ENCODE peak calls at places on chromosomes 5 and 9, in five cellular contexts. I is thyroid gland, O is retinal pigment epithelial cell, N is fibroblast of pulmonary artery, D is tibial nerve. M is an unnamed sample.

GRCh38 chr9:68560131-68560844 is 19.6 kb upstream of the TMEM252 start:
- DNase-seq in I (peak; percentile 39), O (no peak), N (peak; percentile 29), D (peak; percentile 31), M (no peak)

GRCh38 chr9:82223442-82223841 is 234.9 kb downstream of the SPATA31D1 start:
- DNase-seq in I (no peak), O (no peak), N (peak; percentile 18), D (no peak), M (no peak)

GRCh38 chr9:108837530-108837929 is 18.3 kb downstream of the ACTL7B start:
- DNase-seq in I (no peak), O (no peak), N (no peak), D (no peak), M (no peak)

GRCh38 chr9:132006657-132007370 is 72.9 kb downstream of the MED27 start:
- DNase-seq in I (no peak), O (peak; percentile 39), N (peak; percentile 30), D (no peak), M (peak; percentile 58)

GRCh38 chr5:150409638-150410523 is 2.8 kb downstream of the CD74 start:
- DNase-seq in I (peak; percentile 85), O (peak; percentile 64), N (peak; percentile 87), D (peak; percentile 52), M (peak; percentile 78)

GRCh38 chr9:120308495-120308894 is 271.5 kb downstream of the CDK5RAP2 start:
- DNase-seq in I (no peak), O (no peak), N (no peak), D (no peak), M (no peak)

GRCh38 chr9:115746496-115746895 is 407.1 kb upstream of the PAPPA start:
- DNase-seq in I (no peak), O (no peak), N (no peak), D (no peak), M (no peak)

GRCh38 chr5:5523066-5523505 is 100.6 kb downstream of the ICE1 start:
- DNase-seq in I (no peak), O (no peak), N (peak; percentile 3), D (no peak), M (no peak)

GRCh38 chr5:30808996-30809395 is 384.5 kb upstream of the CDH6 start:
- DNase-seq in I (no peak), O (no peak), N (peak; percentile 21), D (no peak), M (no peak)

GRCh38 chr5:87127426-87127825 is 140.3 kb upstream of the RASA1 start:
- DNase-seq in I (no peak), O (no peak), N (peak; percentile 34), D (no peak), M (no peak)

GRCh38 chr9:94741856-94742255 is 15.4 kb downstream of the AOPEP start:
- DNase-seq in I (no peak), O (no peak), N (no peak), D (no peak), M (no peak)

GRCh38 chr5:107472620-107473064 is 198.1 kb downstream of the EFNA5 start:
- DNase-seq in I (no peak), O (no peak), N (no peak), D (no peak), M (no peak)

GRCh38 chr9:96383165-96383939 is at the start of gene SLC35D2:
- DNase-seq in I (peak; percentile 75), O (no peak), N (peak; percentile 56), D (peak; percentile 40), M (peak; percentile 29)

GRCh38 chr5:142543951-142544753 is 141.7 kb downstream of the FGF1 start:
- DNase-seq in I (no peak), O (no peak), N (peak; percentile 50), D (no peak), M (no peak)

GRCh38 chr9:133342083-133342406 is 5.9 kb downstream of the MED22 start:
- DNase-seq in I (no peak), O (no peak), N (no peak), D (no peak), M (no peak)

DNA sequence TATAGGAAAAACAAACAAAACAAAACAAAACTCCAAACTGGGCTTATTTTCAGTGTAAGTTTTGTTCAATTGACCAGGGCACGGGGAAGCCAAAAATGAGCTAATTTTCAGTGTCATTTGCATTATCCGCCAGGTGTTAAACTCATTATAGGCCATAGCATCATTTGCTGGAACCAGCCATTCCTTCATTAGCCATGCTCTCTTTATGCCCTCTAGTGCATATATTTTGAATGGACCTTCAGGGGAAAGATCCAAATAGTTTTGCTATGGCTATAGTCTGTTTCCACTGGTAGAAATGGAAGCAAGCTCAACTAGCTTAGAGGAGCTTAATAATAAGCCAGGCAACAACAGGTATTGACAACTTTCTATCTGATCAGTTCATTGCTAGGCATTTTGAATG is 1205.3 kb upstream of the DMAC1 start:
- DNase-seq in I (no peak), O (no peak), N (no peak), D (no peak), M (no peak)
- TF ChIP-seq CTCF in I (no peak), O (peak; percentile 23), N (no peak), D (no peak), M (no peak)

GRCh38 chr9:21836437-21837161 is 34.2 kb downstream of the MTAP start:
- DNase-seq in I (no peak), O (peak; percentile 95), N (peak; percentile 97), D (no peak), M (no peak)
- H3K4me3 ChIP-seq in I (no peak overlapping the region), O (no peak overlapping the region), N (no peak overlapping the region), D (no peak overlapping the region), M (no peak overlapping the region)

GRCh38 chr5:42168091-42168670 is 243.1 kb downstream of the FBXO4 start:
- DNase-seq in I (no peak), O (no peak), N (no peak), D (no peak), M (no peak)
- TF ChIP-seq CTCF in I (no peak), O (no peak), N (no peak), D (no peak), M (no peak)

GRCh38 chr9:70479880-70480291 is 65.4 kb upstream of the KLF9 start:
- DNase-seq in I (peak; percentile 63), O (no peak), N (peak; percentile 89), D (no peak), M (peak; percentile 30)

GRCh38 chr9:70478963-70479641 is 64.6 kb upstream of the KLF9 start:
- DNase-seq in I (peak; percentile 86), O (no peak), N (peak; percentile 89), D (peak; percentile 55), M (peak; percentile 91)

GRCh38 chr9:70477907-70478480 is 63.5 kb upstream of the KLF9 start:
- DNase-seq in I (peak; percentile 70), O (peak; percentile 56), N (no peak), D (no peak), M (peak; percentile 28)

GRCh38 chr9:70481471-70481870 is 67.0 kb upstream of the KLF9 start:
- DNase-seq in I (no peak), O (no peak), N (no peak), D (no peak), M (no peak)

GRCh38 chr9:70480405-70480980 is 66.0 kb upstream of the KLF9 start:
- DNase-seq in I (peak; percentile 91), O (peak; percentile 59), N (peak; percentile 99), D (peak; percentile 86), M (peak; percentile 93)
- H3K4me3 ChIP-seq in I (peak overlapping the region; percentile 8), O (peak overlapping the region; percentile 0), N (peak overlapping the region; percentile 1), D (peak overlapping the region; percentile 3), M (no peak overlapping the region)

DNA sequence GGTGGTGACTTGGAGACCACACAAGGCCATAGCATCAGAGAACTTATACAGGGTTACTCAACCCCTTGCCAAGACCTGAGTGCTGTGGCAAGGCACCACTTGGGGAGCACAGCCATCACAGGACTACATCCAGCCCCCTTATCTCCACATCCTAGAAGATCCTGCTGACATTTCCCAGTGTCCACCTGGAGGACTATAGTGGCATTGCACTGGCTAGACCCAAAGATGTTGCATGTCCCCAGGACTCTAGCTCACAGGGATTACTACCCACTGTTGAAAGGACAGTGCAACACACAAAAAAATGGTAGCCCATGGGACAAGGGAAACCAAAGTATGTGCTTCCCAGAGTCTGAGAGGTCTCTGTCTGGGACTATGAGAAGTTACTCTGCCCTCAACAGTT is 411.1 kb upstream of the NUDT12 start:
- DNase-seq in I (no peak), O (no peak), N (no peak), D (no peak), M (no peak)
- TF ChIP-seq CTCF in I (no peak), O (peak; percentile 20), N (no peak), D (no peak), M (no peak)

GRCh38 chr5:172216345-172216744 is 22.4 kb downstream of the EFCAB9 start:
- DNase-seq in I (no peak), O (no peak), N (no peak), D (no peak), M (no peak)

GRCh38 chr5:172223901-172224873 is 30.2 kb downstream of the EFCAB9 start:
- DNase-seq in I (no peak), O (no peak), N (no peak), D (no peak), M (no peak)

GRCh38 chr5:172224996-172225395 is 31.0 kb downstream of the EFCAB9 start:
- DNase-seq in I (no peak), O (no peak), N (no peak), D (no peak), M (no peak)

GRCh38 chr5:172219296-172219695 is 25.3 kb downstream of the EFCAB9 start:
- DNase-seq in I (no peak), O (no peak), N (no peak), D (no peak), M (no peak)
- H3K4me3 ChIP-seq in I (no peak overlapping the region), O (no peak overlapping the region), N (no peak overlapping the region), D (no peak overlapping the region), M (no peak overlapping the region)

GRCh38 chr5:98110791-98111190 is 662.7 kb upstream of the RGMB start:
- DNase-seq in I (no peak), O (no peak), N (no peak), D (no peak), M (no peak)

GRCh38 chr5:98110270-98110669 is 663.2 kb upstream of the RGMB start:
- DNase-seq in I (no peak), O (no peak), N (peak; percentile 73), D (no peak), M (no peak)

GRCh38 chr5:98109561-98110006 is 663.9 kb upstream of the RGMB start:
- DNase-seq in I (no peak), O (no peak), N (peak; percentile 61), D (no peak), M (no peak)

GRCh38 chr5:98108497-98108896 is 665.0 kb upstream of the RGMB start:
- DNase-seq in I (no peak), O (no peak), N (peak; percentile 88), D (no peak), M (no peak)

GRCh38 chr5:98111686-98112085 is 661.8 kb upstream of the RGMB start:
- DNase-seq in I (no peak), O (no peak), N (no peak), D (no peak), M (no peak)
- TF ChIP-seq CTCF in I (no peak), O (peak; percentile 24), N (no peak), D (no peak), M (no peak)

GRCh38 chr5:132497488-132497997 is 7.0 kb upstream of the IRF1 start:
- DNase-seq in I (peak; percentile 49), O (peak; percentile 90), N (peak; percentile 94), D (peak; percentile 35), M (peak; percentile 28)
- H3K4me3 ChIP-seq in I (no peak overlapping the region), O (peak overlapping the region; percentile 68), N (peak overlapping the region; percentile 70), D (peak overlapping the region; percentile 46), M (peak overlapping the region; percentile 71)

GRCh38 chr9:33187519-33188218 is 20.5 kb upstream of the B4GALT1 start:
- DNase-seq in I (peak; percentile 70), O (no peak), N (peak; percentile 66), D (no peak), M (peak; percentile 49)
- TF ChIP-seq CTCF in I (no peak), O (no peak), N (no peak), D (no peak), M (peak; percentile 6)

M was measured in prostate gland.